ENCODE peak calls at places on chromosome 3, in ten cellular contexts. P, U, D, C, W, G, I, M, F and V are unnamed samples.

GRCh38 chr3:164194842-164195241 is 883.5 kb downstream of the SI start:
- DNase-seq in P (no peak), U (no peak), D (no peak), C (no peak), W (no peak), G (no peak), I (peak; percentile 26), M (peak; percentile 60), F (no peak), V (no peak)

GRCh38 chr3:12165909-12166308 is 7.2 kb upstream of the TIMP4 start:
- DNase-seq in P (no peak), U (no peak), D (no peak), C (no peak), W (no peak), G (no peak), I (no peak), M (no peak), F (no peak), V (no peak)

GRCh38 chr3:128383316-128384235 is 83.1 kb downstream of the DNAJB8 start:
- DNase-seq in P (peak; percentile 38), U (no peak), D (no peak), C (peak; percentile 47), W (peak; percentile 87), G (peak; percentile 88), I (no peak), M (no peak), F (no peak), V (no peak)

GRCh38 chr3:23856286-23856685 is 50.5 kb downstream of the UBE2E1 start:
- DNase-seq in P (no peak), U (no peak), D (no peak), C (no peak), W (peak; percentile 59), G (no peak), I (no peak), M (no peak), F (no peak), V (peak; percentile 33)

GRCh38 chr3:11057655-11058054 is 65.1 kb downstream of the SLC6A1 start:
- DNase-seq in P (no peak), U (no peak), D (no peak), C (no peak), W (no peak), G (no peak), I (no peak), M (no peak), F (no peak), V (no peak)

GRCh38 chr3:52233968-52234367 is 5.0 kb downstream of the TWF2 start:
- DNase-seq in P (no peak), U (no peak), D (no peak), C (no peak), W (no peak), G (no peak), I (no peak), M (no peak), F (no peak), V (no peak)

GRCh38 chr3:171327441-171328174 is 132.6 kb downstream of the TNIK start:
- DNase-seq in P (no peak), U (no peak), D (no peak), C (no peak), W (no peak), G (no peak), I (no peak), M (no peak), F (no peak), V (no peak)

GRCh38 chr3:58009749-58010535 is 1.7 kb downstream of the FLNB start:
- DNase-seq in P (no peak), U (peak; percentile 27), D (no peak), C (no peak), W (no peak), G (peak; percentile 78), I (no peak), M (peak; percentile 66), F (no peak), V (no peak)

GRCh38 chr3:40313975-40314860 is 4.7 kb downstream of the EIF1B start:
- DNase-seq in P (no peak), U (no peak), D (no peak), C (no peak), W (peak; percentile 58), G (no peak), I (no peak), M (no peak), F (no peak), V (no peak)

GRCh38 chr3:65951836-65952505 is 86.7 kb downstream of the MAGI1 start:
- DNase-seq in P (no peak), U (no peak), D (no peak), C (no peak), W (peak; percentile 74), G (no peak), I (no peak), M (no peak), F (no peak), V (no peak)

GRCh38 chr3:65953301-65953812 is 85.4 kb downstream of the MAGI1 start:
- DNase-seq in P (no peak), U (no peak), D (no peak), C (peak; percentile 35), W (no peak), G (peak; percentile 96), I (peak; percentile 23), M (peak; percentile 95), F (no peak), V (no peak)

GRCh38 chr3:65953881-65954733 is 84.6 kb downstream of the MAGI1 start:
- DNase-seq in P (no peak), U (no peak), D (no peak), C (peak; percentile 50), W (no peak), G (peak; percentile 90), I (no peak), M (peak; percentile 20), F (no peak), V (peak; percentile 31)

GRCh38 chr3:65950340-65951326 is 88.1 kb downstream of the MAGI1 start:
- DNase-seq in P (no peak), U (no peak), D (no peak), C (peak; percentile 50), W (no peak), G (no peak), I (peak; percentile 41), M (peak; percentile 91), F (no peak), V (no peak)

GRCh38 chr3:65952842-65953241 is 85.9 kb downstream of the MAGI1 start:
- DNase-seq in P (no peak), U (no peak), D (no peak), C (no peak), W (no peak), G (no peak), I (no peak), M (no peak), F (no peak), V (no peak)
- H3K4me3 ChIP-seq in P (no peak overlapping the region), U (no peak overlapping the region), D (no peak overlapping the region), C (no peak overlapping the region), W (no peak overlapping the region), G (no peak overlapping the region), I (no peak overlapping the region), M (peak overlapping the region; percentile 12), F (no peak overlapping the region), V (no peak overlapping the region)

GRCh38 chr3:149375824-149376196 is 1.6 kb downstream of the TM4SF1 start:
- DNase-seq in P (no peak), U (no peak), D (no peak), C (no peak), W (no peak), G (no peak), I (no peak), M (no peak), F (no peak), V (no peak)

GRCh38 chr3:149378420-149379388 is 1.3 kb upstream of the TM4SF1 start:
- DNase-seq in P (no peak), U (no peak), D (no peak), C (peak; percentile 18), W (no peak), G (no peak), I (no peak), M (no peak), F (no peak), V (no peak)

GRCh38 chr3:149375164-149375823 is 2.2 kb downstream of the TM4SF1 start:
- DNase-seq in P (no peak), U (no peak), D (no peak), C (peak; percentile 17), W (no peak), G (no peak), I (no peak), M (no peak), F (no peak), V (no peak)

GRCh38 chr3:149376728-149377407 is 581 bp downstream of the TM4SF1 start:
- DNase-seq in P (no peak), U (no peak), D (no peak), C (peak; percentile 50), W (peak; percentile 55), G (peak; percentile 51), I (no peak), M (no peak), F (no peak), V (no peak)

DNA sequence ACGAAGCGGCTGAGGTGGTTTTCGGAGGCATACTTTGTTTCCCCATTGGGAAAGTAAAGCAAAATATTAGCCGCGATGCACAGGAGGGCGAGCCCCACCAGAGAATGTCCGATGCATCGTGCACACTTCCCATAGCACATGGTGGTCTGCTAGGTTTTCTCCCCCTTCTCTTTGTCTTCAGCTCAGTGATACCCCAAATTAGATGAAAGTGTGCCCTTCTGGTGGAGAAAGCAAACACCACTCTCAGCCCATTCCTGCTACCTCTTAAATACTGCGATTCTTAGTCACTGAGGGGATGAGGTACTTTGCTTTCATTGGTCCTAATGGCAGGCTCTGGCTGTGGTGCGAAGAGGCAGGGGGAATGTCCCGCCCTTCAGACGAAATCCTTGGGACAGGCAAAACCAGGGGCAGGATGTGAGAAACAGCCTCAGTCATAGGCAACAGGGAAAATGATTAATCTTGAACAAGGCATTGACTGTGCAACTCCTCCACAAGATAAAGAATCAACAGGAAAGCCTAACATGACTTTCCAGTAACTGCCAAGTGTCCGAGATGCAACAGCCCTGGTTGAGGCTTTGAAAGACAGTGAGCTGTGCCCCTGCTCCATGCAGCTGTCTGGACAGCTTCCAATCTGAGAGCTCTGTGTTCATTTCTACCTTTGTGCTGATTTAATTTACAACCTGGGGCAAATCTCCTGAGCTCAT is at the start of gene TM4SF1:
- DNase-seq in P (peak; percentile 87), U (no peak), D (peak; percentile 78), C (peak; percentile 97), W (peak; percentile 59), G (peak; percentile 73), I (no peak), M (peak; percentile 39), F (peak; percentile 87), V (peak; percentile 78)
- H3K4me3 ChIP-seq in P (peak within 1 kb of the TSS; percentile 58), U (no peak within 1 kb of the TSS), D (peak within 1 kb of the TSS; percentile 65), C (no peak within 1 kb of the TSS), W (no peak within 1 kb of the TSS), G (peak within 1 kb of the TSS; percentile 9), I (no peak within 1 kb of the TSS), M (no peak within 1 kb of the TSS), F (peak within 1 kb of the TSS; percentile 56), V (peak within 1 kb of the TSS; percentile 46)

GRCh38 chr3:44764248-44764647 is 2.7 kb downstream of the KIF15 start:
- DNase-seq in P (no peak), U (no peak), D (no peak), C (no peak), W (no peak), G (no peak), I (no peak), M (no peak), F (no peak), V (no peak)
- H3K4me3 ChIP-seq in P (no peak overlapping the region), U (no peak overlapping the region), D (no peak overlapping the region), C (no peak overlapping the region), W (no peak overlapping the region), G (no peak overlapping the region), I (no peak overlapping the region), M (no peak overlapping the region), F (no peak overlapping the region), V (no peak overlapping the region)

GRCh38 chr3:3708769-3709115 is 90.5 kb upstream of the LRRN1 start:
- DNase-seq in P (no peak), U (no peak), D (no peak), C (no peak), W (no peak), G (no peak), I (no peak), M (peak; percentile 5), F (no peak), V (no peak)

GRCh38 chr3:3714572-3714971 is 84.7 kb upstream of the LRRN1 start:
- DNase-seq in P (no peak), U (peak; percentile 1), D (no peak), C (no peak), W (no peak), G (no peak), I (no peak), M (peak; percentile 46), F (no peak), V (no peak)
- H3K4me3 ChIP-seq in P (no peak overlapping the region), U (no peak overlapping the region), D (no peak overlapping the region), C (no peak overlapping the region), W (no peak overlapping the region), G (no peak overlapping the region), I (no peak overlapping the region), M (no peak overlapping the region), F (no peak overlapping the region), V (no peak overlapping the region)